ENCODE peak calls at places on chromosomes 6 and 20, in five cellular contexts. K is glutamatergic neuron, U is endothelial cell, X is NCI-H2171, F is hippocampal formation. M is an unnamed sample.

GRCh38 chr6:166379800-166380199 is 2.9 kb downstream of the MPC1 start:
- DNase-seq in K (no peak), X (no peak), U (no peak), F (no peak), M (no peak)

GRCh38 chr20:19903168-19903676 is 113.9 kb upstream of the NAA20 start:
- DNase-seq in U (no peak), X (no peak), F (no peak), K (no peak), M (no peak)

GRCh38 chr20:44019638-44020335 is 105.1 kb downstream of the TOX2 start:
- DNase-seq in F (no peak), X (no peak), K (no peak), U (no peak), M (no peak)

GRCh38 chr20:53586640-53587039 is 7.0 kb downstream of the ZNF217 start:
- DNase-seq in K (no peak), X (no peak), U (no peak), F (no peak), M (no peak)

GRCh38 chr6:157768304-157768703 is 54.7 kb upstream of the SNX9 start:
- DNase-seq in X (no peak), F (no peak), U (no peak), K (no peak), M (no peak)

GRCh38 chr6:27565839-27566779 is 93.2 kb upstream of the ZNF184 start:
- DNase-seq in X (no peak), K (no peak), U (no peak), F (no peak), M (no peak)

GRCh38 chr6:12160350-12160749 is 129.8 kb upstream of the EDN1 start:
- DNase-seq in U (no peak), F (no peak), K (no peak), X (no peak), M (no peak)

GRCh38 chr6:33929575-33930288 is 125.9 kb upstream of the MLN start:
- DNase-seq in U (no peak), F (no peak), X (peak), K (no peak), M (peak)

GRCh38 chr6:17015551-17016381 is 86.1 kb upstream of the STMND1 start:
- DNase-seq in K (peak), U (peak), X (no peak), F (no peak), M (no peak)

GRCh38 chr6:71082033-71082620 is 125.3 kb upstream of the B3GAT2 start:
- DNase-seq in F (no peak), X (no peak), U (no peak), K (no peak), M (no peak)

GRCh38 chr6:138970856-138971425 is 17.1 kb downstream of the REPS1 start:
- DNase-seq in U (no peak), F (no peak), K (no peak), X (no peak), M (no peak)

GRCh38 chr20:51014797-51015722 is 7.8 kb downstream of the KCNG1 start:
- DNase-seq in F (peak), U (peak), X (no peak), K (peak), M (peak)

GRCh38 chr20:19211661-19212523 is 550 bp upstream of the SLC24A3 start:
- DNase-seq in F (peak), X (peak), U (peak), K (peak), M (no peak)

GRCh38 chr6:111615916-111616612 is 10.4 kb upstream of the TRAF3IP2 start:
- DNase-seq in U (no peak), F (no peak), K (no peak), X (no peak), M (no peak)

GRCh38 chr6:24910850-24911712 is 24.7 kb downstream of the RIPOR2 start:
- DNase-seq in U (peak), K (peak), X (peak), F (peak), M (no peak)